ENCODE peak calls at places on chromosome 5, in eight cellular contexts. M is IMR-90; Y is left ventricle myocardium inferior; X is pancreas; W is WERI-Rb-1; R is CD8-positive, alpha-beta T cell; H is mesenchymal stem cell; O is endothelial cell of umbilical vein. U is an unnamed sample.

GRCh38 chr5:35082530-35082929 is 34.8 kb upstream of the AGXT2 start:
- DNase-seq in W (no peak), X (no peak), R (no peak), Y (no peak), H (no peak), M (no peak), O (no peak), U (no peak)

GRCh38 chr5:170681013-170681433 is 102.5 kb upstream of the GABRP start:
- DNase-seq in X (peak; percentile 32), Y (peak; percentile 15), H (peak; percentile 62), W (no peak), R (no peak), O (peak; percentile 43), M (peak; percentile 28), U (no peak)

GRCh38 chr5:73387630-73388370 is 60.8 kb downstream of the FOXD1 start:
- DNase-seq in H (peak; percentile 54), R (peak; percentile 25), O (peak; percentile 12), W (no peak), X (no peak), Y (no peak), M (peak; percentile 48), U (no peak)

GRCh38 chr5:42396111-42396510 is 27.1 kb upstream of the GHR start:
- DNase-seq in R (no peak), W (no peak), Y (no peak), O (no peak), X (no peak), M (no peak), H (no peak), U (no peak)

GRCh38 chr5:6260846-6261245 is 117.5 kb downstream of the MED10 start:
- DNase-seq in O (no peak), Y (no peak), W (no peak), M (no peak), H (no peak), X (no peak), R (no peak), U (no peak)

GRCh38 chr5:120789918-120790714 is 326.0 kb downstream of the PRR16 start:
- DNase-seq in W (no peak), R (no peak), Y (no peak), H (no peak), X (no peak), O (no peak), M (no peak), U (no peak)

GRCh38 chr5:27172708-27173107 is 134.3 kb upstream of the CDH9 start:
- DNase-seq in X (no peak), W (no peak), H (no peak), Y (no peak), M (no peak), O (no peak), R (no peak), U (no peak)

GRCh38 chr5:131720714-131721113 is 76.1 kb downstream of the FNIP1 start:
- DNase-seq in O (peak; percentile 91), M (no peak), H (no peak), Y (no peak), X (no peak), R (no peak), W (no peak), U (no peak)

GRCh38 chr5:154042751-154043150 is 4.0 kb downstream of the MFAP3 start:
- DNase-seq in H (no peak), R (no peak), O (peak; percentile 86), M (no peak), W (no peak), Y (no peak), X (no peak), U (no peak)

GRCh38 chr5:91092859-91093843 is 290.0 kb downstream of the ARRDC3 start:
- DNase-seq in H (no peak), Y (no peak), W (no peak), X (no peak), O (no peak), R (no peak), M (no peak), U (no peak)

GRCh38 chr5:25909163-25909562 is 1129.2 kb downstream of the CDH9 start:
- DNase-seq in R (no peak), O (no peak), Y (no peak), H (no peak), M (no peak), X (no peak), W (no peak), U (no peak)

GRCh38 chr5:157961828-157962390 is 103.0 kb upstream of the CLINT1 start:
- DNase-seq in M (no peak), H (peak; percentile 10), W (no peak), Y (no peak), X (no peak), R (no peak), O (peak; percentile 6), U (no peak)

GRCh38 chr5:62536783-62537182 is 41.8 kb upstream of the LRRC70 start:
- DNase-seq in H (no peak), W (no peak), O (no peak), M (no peak), R (no peak), Y (no peak), X (no peak), U (no peak)

GRCh38 chr5:17190242-17190778 is 27.1 kb upstream of the BASP1 start:
- DNase-seq in W (no peak), O (peak; percentile 95), M (peak; percentile 84), X (peak; percentile 19), H (peak; percentile 88), Y (no peak), R (no peak), U (no peak)

GRCh38 chr5:146048994-146049703 is 56.2 kb downstream of the PLAC8L1 start:
- DNase-seq in R (no peak), Y (no peak), W (peak; percentile 69), H (peak; percentile 76), O (peak; percentile 74), X (peak; percentile 63), M (peak; percentile 84), U (no peak)

GRCh38 chr5:100864931-100865330 is 38.2 kb downstream of the ST8SIA4 start:
- DNase-seq in W (no peak), X (no peak), R (no peak), M (no peak), H (no peak), O (no peak), Y (no peak), U (no peak)

GRCh38 chr5:145793574-145793973 is 41.6 kb downstream of the PRELID2 start:
- DNase-seq in Y (no peak), W (no peak), R (no peak), O (no peak), M (no peak), H (no peak), X (no peak), U (no peak)

GRCh38 chr5:159536626-159537025 is 206.3 kb upstream of the IL12B start:
- DNase-seq in W (no peak), O (no peak), X (no peak), R (no peak), Y (no peak), H (no peak), M (no peak), U (no peak)

GRCh38 chr5:127702913-127703575 is at the start of gene CCDC192:
- DNase-seq in R (no peak), M (no peak), W (no peak), Y (no peak), X (no peak), H (peak; percentile 29), O (no peak), U (no peak)

GRCh38 chr5:108505608-108506007 is 123.7 kb upstream of the FBXL17 start:
- DNase-seq in O (no peak), H (no peak), W (no peak), Y (no peak), M (no peak), R (no peak), X (no peak), U (no peak)

GRCh38 chr5:102711525-102712240 is 43.4 kb upstream of the PAM start:
- DNase-seq in R (no peak), O (no peak), X (no peak), Y (no peak), H (no peak), M (peak; percentile 22), W (no peak), U (no peak)

GRCh38 chr5:172425402-172425801 is 28.9 kb downstream of the SH3PXD2B start:
- DNase-seq in R (no peak), M (no peak), X (no peak), H (no peak), O (no peak), Y (no peak), W (no peak), U (no peak)
- H3K27me3 ChIP-seq in R (no peaks in the 10 kb centered on the region), M (no peaks in the 10 kb centered on the region), X (no peaks in the 10 kb centered on the region), H (no peaks in the 10 kb centered on the region), O (no peaks in the 10 kb centered on the region), Y (no peaks in the 10 kb centered on the region), W (no peaks in the 10 kb centered on the region), U (no peaks in the 10 kb centered on the region)

GRCh38 chr5:33816791-33817190 is 75.0 kb downstream of the ADAMTS12 start:
- DNase-seq in X (no peak), O (peak; percentile 97), W (no peak), H (peak; percentile 83), R (no peak), M (peak; percentile 75), Y (no peak), U (no peak)
- H3K36me3 ChIP-seq in X (no peaks in the 10 kb centered on the region), O (no peaks in the 10 kb centered on the region), W (no peaks in the 10 kb centered on the region), H (no peaks in the 10 kb centered on the region), R (no peaks in the 10 kb centered on the region), M (no peaks in the 10 kb centered on the region), Y (no peaks in the 10 kb centered on the region), U (no peaks in the 10 kb centered on the region)

GRCh38 chr5:81014348-81014747 is 54.2 kb downstream of the RASGRF2 start:
- DNase-seq in H (no peak), M (no peak), O (no peak), W (no peak), R (no peak), Y (no peak), X (no peak), U (no peak)
- H3K27me3 ChIP-seq in H (peaks cover 11% of the 10 kb centered on the region), M (no peaks in the 10 kb centered on the region), O (peaks cover 4% of the 10 kb centered on the region), W (no peaks in the 10 kb centered on the region), R (no peaks in the 10 kb centered on the region), Y (no peaks in the 10 kb centered on the region), X (no peaks in the 10 kb centered on the region), U (no peaks in the 10 kb centered on the region)

GRCh38 chr5:112824197-112824596 is 36.9 kb upstream of the SRP19 start:
- DNase-seq in X (no peak), Y (no peak), R (no peak), O (no peak), M (no peak), W (no peak), H (no peak), U (no peak)
- H3K36me3 ChIP-seq in X (peaks cover 4% of the 10 kb centered on the region), Y (peaks cover 79% of the 10 kb centered on the region), R (peaks cover 10% of the 10 kb centered on the region), O (peaks cover 15% of the 10 kb centered on the region), M (peaks cover 14% of the 10 kb centered on the region), W (peaks cover 36% of the 10 kb centered on the region), H (peaks cover 18% of the 10 kb centered on the region), U (peaks cover 70% of the 10 kb centered on the region)

GRCh38 chr5:147985593-147985992 is 78.2 kb upstream of the SPINK5 start:
- DNase-seq in X (no peak), O (no peak), H (no peak), W (no peak), Y (no peak), M (no peak), R (no peak), U (no peak)
- H3K27me3 ChIP-seq in X (no peaks in the 10 kb centered on the region), O (no peaks in the 10 kb centered on the region), H (no peaks in the 10 kb centered on the region), W (no peaks in the 10 kb centered on the region), Y (no peaks in the 10 kb centered on the region), M (no peaks in the 10 kb centered on the region), R (no peaks in the 10 kb centered on the region), U (no peaks in the 10 kb centered on the region)

DNA sequence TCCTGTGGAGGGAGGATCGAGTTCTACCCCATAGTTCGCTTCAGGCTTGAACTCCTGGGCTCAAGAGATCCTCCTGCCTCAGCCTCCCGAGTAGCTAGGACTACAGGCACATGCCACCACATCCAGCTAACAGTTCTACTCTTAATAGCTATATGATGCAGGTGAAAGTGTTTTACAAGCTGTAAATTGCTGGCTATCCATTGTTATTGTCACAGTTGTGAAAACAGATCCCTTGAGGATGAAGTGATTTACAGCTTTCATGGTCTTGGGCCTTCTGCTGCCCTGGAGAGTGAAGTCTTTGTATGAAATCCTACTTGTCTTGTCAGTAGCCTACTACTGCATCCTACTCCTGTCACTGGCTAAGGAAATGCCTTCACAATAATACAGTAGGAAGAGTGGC is 48.0 kb downstream of the GRAMD2B start:
- DNase-seq in X (no peak), R (no peak), O (no peak), Y (no peak), H (no peak), W (no peak), M (no peak), U (no peak)
- H3K36me3 ChIP-seq in X (peaks cover 4% of the 10 kb centered on the region), R (no peaks in the 10 kb centered on the region), O (no peaks in the 10 kb centered on the region), Y (peaks cover 60% of the 10 kb centered on the region), H (peaks cover 14% of the 10 kb centered on the region), W (no peaks in the 10 kb centered on the region), M (peaks cover 10% of the 10 kb centered on the region), U (peaks cover 56% of the 10 kb centered on the region)

U was measured in left lung.